ENCODE peak calls at places on chromosomes 16 and 17, in seven cellular contexts. T is AG09319, E is heart left ventricle, A is WERI-Rb-1, H is mammary epithelial cell, P is psoas muscle, M is fibroblast of mammary gland. G is an unnamed sample.

GRCh38 chr17:5069724-5070123 is 8.5 kb upstream of the ZFP3 start:
- DNase-seq in T (no peak), E (no peak), A (no peak), H (peak), P (no peak), M (no peak), G (no peak)

GRCh38 chr16:88855176-88855575 is 1.6 kb downstream of the GALNS start:
- DNase-seq in T (no peak), E (no peak), A (no peak), H (no peak), P (no peak), M (no peak), G (no peak)

GRCh38 chr17:37465058-37465616 is 24.6 kb upstream of the DUSP14 start:
- DNase-seq in T (no peak), E (no peak), A (no peak), H (peak), P (no peak), M (peak), G (peak)

GRCh38 chr17:21289175-21289901 is 4.8 kb downstream of the MAP2K3 start:
- DNase-seq in T (no peak), E (no peak), A (no peak), H (no peak), P (no peak), M (no peak), G (no peak)

GRCh38 chr16:28977703-28978641 is 3.4 kb downstream of the SPNS1 start:
- DNase-seq in T (no peak), E (no peak), A (peak), H (no peak), P (no peak), M (no peak), G (no peak)

GRCh38 chr16:77304134-77304533 is 104.9 kb downstream of the SYCE1L start:
- DNase-seq in T (no peak), E (no peak), A (no peak), H (no peak), P (no peak), M (no peak), G (no peak)

GRCh38 chr16:75421820-75422126 is 11.5 kb downstream of the CFDP1 start:
- DNase-seq in T (no peak), E (no peak), A (no peak), H (no peak), P (no peak), M (no peak), G (no peak)

GRCh38 chr17:56913000-56913866 is 616 bp downstream of the TRIM25 start:
- DNase-seq in T (no peak), E (no peak), A (peak), H (no peak), P (no peak), M (no peak), G (no peak)

GRCh38 chr17:17988427-17988945 is 15.8 kb downstream of the DRC3 start:
- DNase-seq in T (no peak), E (no peak), A (no peak), H (no peak), P (no peak), M (no peak), G (no peak)

GRCh38 chr16:57229079-57229478 is 16.0 kb upstream of the ARL2BP start:
- DNase-seq in T (no peak), E (no peak), A (no peak), H (no peak), P (no peak), M (no peak), G (no peak)

GRCh38 chr17:6868579-6868978 is 37.0 kb upstream of the TEKT1 start:
- DNase-seq in T (no peak), E (no peak), A (no peak), H (peak), P (no peak), M (no peak), G (no peak)

GRCh38 chr16:61432421-61432820 is 603.8 kb downstream of the CDH8 start:
- DNase-seq in T (no peak), E (no peak), A (no peak), H (no peak), P (no peak), M (no peak), G (no peak)

GRCh38 chr17:73782641-73783381 is 138.6 kb upstream of the SDK2 start:
- DNase-seq in T (no peak), E (no peak), A (peak), H (no peak), P (no peak), M (no peak), G (no peak)

GRCh38 chr17:50618300-50618699 is 16.4 kb upstream of the ABCC3 start:
- DNase-seq in T (no peak), E (no peak), A (no peak), H (no peak), P (no peak), M (peak), G (no peak)

GRCh38 chr17:49616546-49617205 is 41.0 kb downstream of the NXPH3 start:
- DNase-seq in T (peak), E (peak), A (no peak), H (peak), P (peak), M (peak), G (no peak)

GRCh38 chr16:51538707-51539604 is 387.9 kb upstream of the SALL1 start:
- DNase-seq in T (no peak), E (no peak), A (no peak), H (peak), P (no peak), M (peak), G (peak)

GRCh38 chr17:58538801-58539410 is 24.5 kb upstream of the MTMR4 start:
- DNase-seq in T (no peak), E (no peak), A (no peak), H (no peak), P (no peak), M (no peak), G (no peak)

GRCh38 chr16:19868421-19868820 is 16.2 kb downstream of the GPRC5B start:
- DNase-seq in T (no peak), E (no peak), A (no peak), H (no peak), P (peak), M (no peak), G (no peak)

GRCh38 chr16:84790291-84790690 is 29.5 kb upstream of the CRISPLD2 start:
- DNase-seq in T (no peak), E (no peak), A (peak), H (no peak), P (no peak), M (no peak), G (no peak)

GRCh38 chr16:51734220-51734619 is 583.1 kb upstream of the SALL1 start:
- DNase-seq in T (no peak), E (no peak), A (no peak), H (no peak), P (no peak), M (no peak), G (no peak)

GRCh38 chr16:2177561-2177960 is 18.8 kb downstream of the CASKIN1 start:
- DNase-seq in T (no peak), E (no peak), A (no peak), H (no peak), P (no peak), M (no peak), G (no peak)

GRCh38 chr17:8124350-8125195 is 667 bp upstream of the HES7 start:
- DNase-seq in T (no peak), E (no peak), A (no peak), H (no peak), P (peak), M (no peak), G (no peak)

GRCh38 chr17:49146620-49147306 is 14.2 kb downstream of the B4GALNT2 start:
- DNase-seq in T (peak), E (no peak), A (no peak), H (peak), P (no peak), M (peak), G (peak)

GRCh38 chr17:60139438-60140285 is 10.1 kb upstream of the CA4 start:
- DNase-seq in T (no peak), E (peak), A (peak), H (peak), P (peak), M (peak), G (peak)

GRCh38 chr17:9696279-9697044 is 51.1 kb downstream of the USP43 start:
- DNase-seq in T (no peak), E (no peak), A (no peak), H (no peak), P (no peak), M (no peak), G (no peak)

GRCh38 chr16:8519643-8520042 is 70.7 kb downstream of the TMEM114 start:
- DNase-seq in T (no peak), E (no peak), A (no peak), H (no peak), P (no peak), M (no peak), G (no peak)

GRCh38 chr17:13931752-13932477 is 137.4 kb upstream of the COX10 start:
- DNase-seq in T (no peak), E (peak), A (no peak), H (peak), P (peak), M (peak), G (no peak)

GRCh38 chr17:53971361-53971760 is 148.6 kb downstream of the KIF2B start:
- DNase-seq in T (no peak), E (no peak), A (no peak), H (no peak), P (no peak), M (no peak), G (no peak)

GRCh38 chr16:23999663-24000062 is 163.9 kb downstream of the PRKCB start:
- DNase-seq in T (no peak), E (no peak), A (no peak), H (peak), P (no peak), M (no peak), G (no peak)

GRCh38 chr17:74652020-74652419 is 28.5 kb upstream of the CD300E start:
- DNase-seq in T (no peak), E (no peak), A (no peak), H (no peak), P (no peak), M (no peak), G (no peak)

GRCh38 chr17:81444610-81445339 is 49.5 kb downstream of the BAHCC1 start:
- DNase-seq in T (no peak), E (no peak), A (no peak), H (no peak), P (no peak), M (no peak), G (no peak)

GRCh38 chr17:8467527-8467926 is 31.8 kb downstream of the NDEL1 start:
- DNase-seq in T (no peak), E (no peak), A (no peak), H (no peak), P (no peak), M (no peak), G (no peak)

GRCh38 chr16:3945751-3946603 is 65.5 kb upstream of the CREBBP start:
- DNase-seq in T (peak), E (no peak), A (no peak), H (peak), P (no peak), M (peak), G (peak)

GRCh38 chr17:80813318-80813717 is 178.3 kb upstream of the CHMP6 start:
- DNase-seq in T (no peak), E (no peak), A (no peak), H (no peak), P (no peak), M (no peak), G (no peak)

GRCh38 chr17:65557349-65558310 is 3.8 kb downstream of the AXIN2 start:
- DNase-seq in T (no peak), E (no peak), A (no peak), H (no peak), P (no peak), M (peak), G (peak)

GRCh38 chr17:65556910-65557348 is 4.5 kb downstream of the AXIN2 start:
- DNase-seq in T (no peak), E (no peak), A (no peak), H (no peak), P (no peak), M (no peak), G (no peak)

GRCh38 chr17:65558311-65558682 is 3.2 kb downstream of the AXIN2 start:
- DNase-seq in T (no peak), E (no peak), A (no peak), H (no peak), P (no peak), M (no peak), G (no peak)

GRCh38 chr17:65554568-65555223 is 6.8 kb downstream of the AXIN2 start:
- DNase-seq in T (no peak), E (peak), A (no peak), H (no peak), P (peak), M (peak), G (no peak)

DNA sequence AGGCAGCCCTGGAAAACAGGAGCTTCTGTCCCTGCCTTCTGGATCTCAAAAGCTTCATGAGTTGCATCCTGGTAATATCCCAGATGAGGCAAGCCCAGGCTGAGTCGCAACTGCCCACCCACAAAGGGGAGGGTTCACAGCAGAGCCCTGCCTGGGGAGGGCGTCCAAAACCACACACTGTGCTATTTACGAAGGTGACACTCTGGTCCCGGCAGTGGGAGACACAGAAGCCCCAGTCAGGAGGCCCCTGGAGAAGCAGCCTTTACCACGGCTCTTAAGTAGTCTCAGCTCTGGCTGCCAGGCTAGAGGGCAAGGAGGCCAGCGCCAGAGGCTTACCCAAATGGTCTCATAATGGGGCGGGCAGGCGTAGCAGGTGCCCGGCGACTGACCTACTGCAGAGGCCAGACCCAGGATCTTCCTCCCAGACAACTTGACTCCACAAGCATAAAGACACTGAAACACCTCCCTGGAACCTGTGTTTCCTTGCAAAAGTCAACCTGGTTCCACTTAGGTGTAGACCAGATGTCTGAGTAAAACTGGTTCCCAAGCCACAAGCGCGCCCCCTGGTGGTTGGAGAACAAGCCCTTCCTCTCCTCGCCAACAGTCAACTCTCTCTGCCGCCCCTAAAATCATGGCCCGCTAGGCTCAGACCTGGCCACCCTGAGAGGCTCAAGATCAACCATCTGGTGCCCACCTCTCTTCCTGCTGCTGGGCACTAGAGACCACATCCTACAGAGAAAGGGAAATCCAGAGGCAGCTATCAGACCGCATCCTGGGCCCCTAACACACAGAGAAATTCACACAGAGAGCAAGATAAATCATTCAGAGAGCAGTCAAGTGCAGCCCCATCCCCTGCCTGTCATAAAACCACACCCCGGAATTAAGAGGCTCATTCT is 5.2 kb downstream of the AXIN2 start:
- DNase-seq in T (no peak), E (peak), A (peak), H (peak), P (peak), M (peak), G (peak)
- TF ChIP-seq CTCF in T (peak), E (peak), A (peak), H (peak), P (peak), M (peak), G (peak)

GRCh38 chr16:48538746-48539484 is 71.1 kb downstream of the N4BP1 start:
- DNase-seq in T (no peak), E (no peak), A (peak), H (no peak), P (no peak), M (no peak), G (no peak)
- TF ChIP-seq CTCF in T (peak), E (peak), A (peak), H (peak), P (no peak), M (peak), G (peak)

GRCh38 chr17:79354173-79354820 is 256.6 kb downstream of the RBFOX3 start:
- DNase-seq in T (no peak), E (no peak), A (no peak), H (no peak), P (peak), M (no peak), G (no peak)

GRCh38 chr17:79355186-79355585 is 255.7 kb downstream of the RBFOX3 start:
- DNase-seq in T (no peak), E (no peak), A (no peak), H (no peak), P (peak), M (no peak), G (no peak)

GRCh38 chr17:79360196-79360595 is 250.7 kb downstream of the RBFOX3 start:
- DNase-seq in T (no peak), E (no peak), A (no peak), H (no peak), P (peak), M (no peak), G (no peak)

GRCh38 chr17:79353548-79353947 is 257.3 kb downstream of the RBFOX3 start:
- DNase-seq in T (no peak), E (no peak), A (no peak), H (no peak), P (peak), M (no peak), G (no peak)

GRCh38 chr17:79356839-79357447 is 253.9 kb downstream of the RBFOX3 start:
- DNase-seq in T (no peak), E (no peak), A (no peak), H (no peak), P (peak), M (no peak), G (no peak)
- TF ChIP-seq CTCF in T (no peak), E (no peak), A (no peak), H (no peak), P (no peak), M (no peak), G (no peak)

DNA sequence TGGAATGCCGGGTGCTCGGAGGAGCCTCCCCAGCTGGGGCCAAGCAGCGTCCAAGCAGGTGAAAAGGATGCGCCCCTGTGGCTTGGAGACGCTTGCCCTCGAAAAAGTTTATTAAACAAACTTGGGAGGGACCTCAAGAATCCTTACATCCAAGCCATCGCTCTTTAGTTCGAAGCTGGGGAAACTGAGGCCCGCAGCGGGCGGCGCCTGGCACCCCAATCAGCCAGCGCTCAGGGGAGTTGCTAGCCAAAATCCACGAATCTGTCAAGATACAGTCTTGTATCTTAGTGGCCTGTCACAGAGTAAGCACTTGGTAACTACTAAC is 553 bp upstream of the B9D1 start:
- DNase-seq in T (no peak), E (no peak), A (no peak), H (no peak), P (no peak), M (no peak), G (no peak)
- TF ChIP-seq CTCF in T (no peak), E (no peak), A (no peak), H (no peak), P (no peak), M (no peak), G (peak)

GRCh38 chr17:32929288-32929574 is 1.3 kb downstream of the TMEM98 start:
- DNase-seq in T (no peak), E (no peak), A (no peak), H (no peak), P (no peak), M (no peak), G (no peak)
- TF ChIP-seq CTCF in T (no peak), E (no peak), A (no peak), H (no peak), P (no peak), M (no peak), G (no peak)

GRCh38 chr17:64341181-64341580 is 49.5 kb downstream of the PECAM1 start:
- DNase-seq in T (no peak), E (no peak), A (no peak), H (no peak), P (no peak), M (no peak), G (no peak)
- TF ChIP-seq CTCF in T (no peak), E (no peak), A (no peak), H (no peak), P (no peak), M (no peak), G (no peak)

GRCh38 chr16:13507530-13507929 is 412.4 kb upstream of the ERCC4 start:
- DNase-seq in T (no peak), E (no peak), A (no peak), H (peak), P (no peak), M (no peak), G (no peak)

DNA sequence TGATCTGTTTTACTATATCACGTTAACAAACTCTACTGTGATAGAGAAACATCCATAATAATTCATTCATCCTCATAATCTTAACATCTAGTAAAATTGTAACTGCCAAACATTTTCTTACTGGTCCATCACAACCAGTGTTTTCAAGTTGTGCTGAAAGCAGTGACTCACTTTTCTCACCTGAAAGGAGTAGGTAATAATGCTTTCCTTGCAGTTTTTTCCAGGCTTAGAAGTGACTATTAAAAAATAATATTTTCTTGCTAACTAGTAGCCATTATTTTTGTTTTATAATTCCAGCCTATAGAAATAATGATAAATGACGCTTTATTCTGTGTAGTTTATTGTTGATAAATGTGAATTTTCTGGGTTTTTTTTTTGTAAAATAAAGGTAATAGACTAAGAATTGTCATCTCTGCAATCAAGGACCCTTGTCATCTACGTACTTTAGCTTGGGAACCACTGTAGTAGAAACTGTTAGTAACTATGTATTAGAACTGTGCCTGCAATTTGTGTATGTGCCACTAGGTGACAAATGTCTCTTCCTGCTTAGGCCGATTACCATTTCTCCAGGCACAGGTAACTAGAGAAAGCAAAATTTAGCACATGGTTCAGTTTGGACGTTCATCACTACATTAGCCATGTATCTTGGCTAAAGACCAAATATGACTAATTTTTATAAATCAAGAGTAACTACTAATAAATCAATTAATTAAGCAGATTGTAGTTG is 409.4 kb upstream of the ERCC4 start:
- DNase-seq in T (no peak), E (no peak), A (no peak), H (no peak), P (no peak), M (no peak), G (no peak)
- TF ChIP-seq CTCF in T (no peak), E (no peak), A (no peak), H (peak), P (no peak), M (peak), G (peak)

GRCh38 chr16:81350306-81350615 is 35.5 kb downstream of the GAN start:
- DNase-seq in T (no peak), E (no peak), A (no peak), H (no peak), P (no peak), M (peak), G (no peak)
- TF ChIP-seq CTCF in T (no peak), E (no peak), A (no peak), H (no peak), P (no peak), M (peak), G (peak)